ENCODE peak calls at places on chromosome 3, in seven cellular contexts. B is GM12878, N is T-helper 1 cell, A is fibroblast of pulmonary artery, C is BE2C, U is anterior cingulate cortex, X is GDM1. J is an unnamed sample.

GRCh38 chr3:97720417-97720816 is 44.1 kb upstream of the ARL6 start:
- DNase-seq in C (peak), N (no peak), B (no peak), X (no peak), U (no peak), A (no peak), J (no peak)

GRCh38 chr3:189132125-189132744 is 39.5 kb upstream of the TPRG1 start:
- DNase-seq in A (peak), X (peak), U (no peak), B (peak), N (peak), C (peak), J (peak)

GRCh38 chr3:79467721-79468120 is 300.1 kb downstream of the ROBO1 start:
- DNase-seq in A (no peak), N (no peak), B (no peak), X (no peak), C (no peak), U (no peak), J (no peak)

GRCh38 chr3:46094506-46094905 is 67.2 kb upstream of the XCR1 start:
- DNase-seq in A (no peak), B (no peak), U (no peak), N (no peak), X (no peak), C (no peak), J (no peak)

GRCh38 chr3:134754768-134755559 is 40.1 kb upstream of the EPHB1 start:
- DNase-seq in U (no peak), C (peak), A (peak), N (no peak), B (no peak), X (peak), J (peak)

GRCh38 chr3:176920806-176921205 is 276.5 kb downstream of the TBL1XR1 start:
- DNase-seq in A (no peak), C (no peak), B (no peak), N (no peak), U (no peak), X (no peak), J (no peak)

GRCh38 chr3:16247282-16248058 is 17.3 kb downstream of the DPH3 start:
- DNase-seq in A (peak), U (peak), X (peak), B (peak), N (peak), C (peak), J (peak)

GRCh38 chr3:37952564-37952963 is 38.0 kb upstream of the VILL start:
- DNase-seq in U (no peak), N (no peak), C (no peak), A (no peak), B (no peak), X (no peak), J (no peak)

GRCh38 chr3:167493240-167493639 is 19.4 kb upstream of the SERPINI2 start:
- DNase-seq in B (no peak), U (no peak), A (no peak), X (no peak), C (peak), N (no peak), J (no peak)

GRCh38 chr3:40580494-40581091 is 55.8 kb downstream of the ZNF621 start:
- DNase-seq in U (peak), X (peak), B (no peak), N (peak), A (peak), C (peak), J (peak)

GRCh38 chr3:132422531-132422930 is 5.2 kb downstream of the DNAJC13 start:
- DNase-seq in X (no peak), U (no peak), A (no peak), C (no peak), B (no peak), N (no peak), J (no peak)